ENCODE peak calls at places on chromosomes 4 and X, in seven cellular contexts. E is NCI-H748 treated with DMSO at 0.1 percent for 48 hours; L is IMR-90; G is activated CD4-positive, alpha-beta T cell treated with anti-CD3 and anti-CD28 coated beads, Interleukin-2, amount 10 ng/mL, durations not matched to agents 7 days and 5 days; N is NCI-H2081; J is SW480; X is hippocampal formation. R is an unnamed sample.

GRCh38 chrX:65610040-65610439 is 57.4 kb upstream of the MSN start:
- DNase-seq in E (no peak), J (no peak), X (no peak), N (no peak), G (no peak), L (peak; percentile 11), R (no peak)

GRCh38 chr4:123564758-123565346 is 168.3 kb downstream of the SPRY1 start:
- DNase-seq in J (peak; percentile 87), G (peak; percentile 69), X (peak; percentile 24), N (peak; percentile 76), E (peak; percentile 62), L (peak; percentile 69), R (peak; percentile 66)

GRCh38 chr4:89123418-89123817 is 12.1 kb downstream of the TIGD2 start:
- DNase-seq in X (no peak), N (no peak), L (peak; percentile 41), E (no peak), J (no peak), G (no peak), R (no peak)

GRCh38 chrX:46180258-46180687 is 364.9 kb downstream of the ZNF674 start:
- DNase-seq in X (no peak), L (peak; percentile 47), N (no peak), G (peak; percentile 6), E (no peak), J (peak; percentile 86), R (no peak)

GRCh38 chr4:168825975-168826374 is 184.1 kb downstream of the CBR4 start:
- DNase-seq in G (no peak), J (no peak), E (no peak), N (no peak), X (no peak), L (peak; percentile 81), R (no peak)

GRCh38 chrX:53435997-53436396 is 1.8 kb upstream of the HSD17B10 start:
- DNase-seq in N (peak; percentile 68), L (peak; percentile 67), E (peak; percentile 20), J (peak; percentile 70), G (peak; percentile 73), X (peak; percentile 13), R (peak; percentile 69)

GRCh38 chrX:83508006-83508405 is at the start of gene POU3F4:
- DNase-seq in G (no peak), L (no peak), J (no peak), N (no peak), X (peak; percentile 26), E (peak; percentile 2), R (no peak)

GRCh38 chr4:76867880-76868655 is 29.9 kb downstream of the SOWAHB start:
- DNase-seq in G (no peak), E (no peak), X (no peak), N (no peak), L (no peak), J (peak; percentile 57), R (peak; percentile 75)

GRCh38 chrX:19889582-19890342 is 2.4 kb upstream of the SH3KBP1 start:
- DNase-seq in E (no peak), X (no peak), N (no peak), G (no peak), L (peak; percentile 83), J (peak; percentile 88), R (no peak)

GRCh38 chr4:8296491-8296890 is 26.9 kb downstream of the HTRA3 start:
- DNase-seq in J (no peak), G (no peak), E (no peak), L (no peak), X (no peak), N (no peak), R (no peak)

GRCh38 chr4:3465698-3466671 is 2.9 kb downstream of the DOK7 start:
- DNase-seq in L (no peak), N (no peak), X (no peak), J (no peak), G (no peak), E (no peak), R (no peak)

GRCh38 chr4:9867746-9868425 is 86.5 kb downstream of the DRD5 start:
- DNase-seq in N (peak; percentile 86), G (no peak), E (peak; percentile 42), J (no peak), L (no peak), X (no peak), R (peak; percentile 4)

GRCh38 chr4:129138762-129139496 is 43.0 kb downstream of the C4orf33 start:
- DNase-seq in G (no peak), X (no peak), J (no peak), L (no peak), E (peak; percentile 34), N (peak; percentile 71), R (no peak)

GRCh38 chr4:4637710-4638109 is 95.9 kb upstream of the STX18 start:
- DNase-seq in N (no peak), E (no peak), L (no peak), J (no peak), G (no peak), X (no peak), R (no peak)

GRCh38 chrX:12080265-12080664 is 58.0 kb upstream of the FRMPD4 start:
- DNase-seq in X (no peak), N (peak; percentile 68), J (peak; percentile 13), E (peak; percentile 78), L (peak; percentile 55), G (no peak), R (no peak)

GRCh38 chr4:7787067-7787466 is 152.6 kb downstream of the AFAP1 start:
- DNase-seq in J (no peak), E (no peak), G (no peak), N (no peak), L (no peak), X (no peak), R (no peak)

GRCh38 chrX:113947548-113947947 is 636.3 kb upstream of the HTR2C start:
- DNase-seq in N (no peak), X (no peak), L (no peak), E (no peak), G (no peak), J (no peak), R (no peak)

GRCh38 chrX:83829874-83830273 is 31.1 kb upstream of the CYLC1 start:
- DNase-seq in N (no peak), J (no peak), L (no peak), X (no peak), G (no peak), E (no peak), R (no peak)

GRCh38 chr4:139734201-139734874 is 68.7 kb downstream of the MGST2 start:
- DNase-seq in X (no peak), E (no peak), N (peak; percentile 41), G (no peak), L (peak; percentile 65), J (no peak), R (peak; percentile 25)

GRCh38 chrX:107823456-107823855 is 2.2 kb upstream of the MID2 start:
- DNase-seq in N (no peak), J (peak; percentile 21), L (peak; percentile 83), G (no peak), E (no peak), X (no peak), R (no peak)

GRCh38 chr4:88623097-88623496 is 30.8 kb downstream of the HERC3 start:
- DNase-seq in L (peak; percentile 86), J (no peak), E (no peak), X (no peak), N (no peak), G (no peak), R (no peak)